ENCODE peak calls at places on chromosome 14, in six cellular contexts. C is mesenchymal stem cell, A is IMR-90, Y is trophoblast cell, K is H1, O is neuronal stem cell. R is an unnamed sample.

GRCh38 chr14:61337893-61338292 is 16.5 kb downstream of the PRKCH start:
- DNase-seq in C (no peak), A (no peak), Y (no peak), K (no peak), O (no peak), R (no peak)

GRCh38 chr14:24172871-24173281 is 996 bp downstream of the REC8 start:
- DNase-seq in C (no peak), A (no peak), Y (no peak), K (no peak), O (no peak), R (no peak)

GRCh38 chr14:58282925-58283593 is 15.3 kb upstream of the ARID4A start:
- DNase-seq in C (no peak), A (no peak), Y (no peak), K (no peak), O (no peak), R (no peak)

GRCh38 chr14:72500234-72500838 is 393.6 kb downstream of the DPF3 start:
- DNase-seq in C (no peak), A (no peak), Y (no peak), K (no peak), O (no peak), R (no peak)

GRCh38 chr14:87994974-87995373 is 2.0 kb upstream of the GALC start:
- DNase-seq in C (peak), A (no peak), Y (no peak), K (no peak), O (no peak), R (no peak)

GRCh38 chr14:104799657-104800599 is 973 bp upstream of the ZBTB42 start:
- DNase-seq in C (peak), A (peak), Y (peak), K (peak), O (no peak), R (peak)

GRCh38 chr14:70448633-70449032 is 3.3 kb upstream of the ADAM21 start:
- DNase-seq in C (peak), A (peak), Y (peak), K (no peak), O (no peak), R (no peak)

GRCh38 chr14:100578552-100578951 is 8.7 kb downstream of the BEGAIN start:
- DNase-seq in C (peak), A (peak), Y (no peak), K (no peak), O (no peak), R (no peak)

GRCh38 chr14:51828017-51828797 is 32.2 kb upstream of the GNG2 start:
- DNase-seq in C (peak), A (peak), Y (peak), K (no peak), O (no peak), R (no peak)

GRCh38 chr14:81434230-81434629 is 34.1 kb upstream of the STON2 start:
- DNase-seq in C (no peak), A (no peak), Y (no peak), K (no peak), O (no peak), R (no peak)

GRCh38 chr14:51691176-51691575 is 39.5 kb downstream of the FRMD6 start:
- DNase-seq in C (no peak), A (peak), Y (no peak), K (no peak), O (no peak), R (no peak)

GRCh38 chr14:73961192-73961591 is 11.1 kb downstream of the COQ6 start:
- DNase-seq in C (no peak), A (no peak), Y (no peak), K (no peak), O (no peak), R (no peak)

GRCh38 chr14:98945611-98946570 is 326.1 kb downstream of the BCL11B start:
- DNase-seq in C (no peak), A (no peak), Y (no peak), K (no peak), O (no peak), R (no peak)

GRCh38 chr14:24132061-24132685 is 1.7 kb downstream of the FITM1 start:
- DNase-seq in C (no peak), A (no peak), Y (no peak), K (no peak), O (no peak), R (no peak)

GRCh38 chr14:31926123-31926522 is 151.0 kb upstream of the ARHGAP5 start:
- DNase-seq in C (peak), A (peak), Y (peak), K (no peak), O (no peak), R (no peak)

GRCh38 chr14:37093364-37093763 is 79.0 kb downstream of the SLC25A21 start:
- DNase-seq in C (no peak), A (no peak), Y (no peak), K (no peak), O (no peak), R (no peak)

GRCh38 chr14:83478741-83479140 is 1945.1 kb upstream of the SEL1L start:
- DNase-seq in C (no peak), A (peak), Y (peak), K (no peak), O (no peak), R (no peak)

GRCh38 chr14:98931911-98932310 is 340.1 kb downstream of the BCL11B start:
- DNase-seq in C (no peak), A (no peak), Y (no peak), K (no peak), O (no peak), R (no peak)

GRCh38 chr14:29821665-29822429 is 105.8 kb downstream of the PRKD1 start:
- DNase-seq in C (peak), A (no peak), Y (no peak), K (no peak), O (no peak), R (no peak)

GRCh38 chr14:65926935-65927700 is 514.6 kb downstream of the FUT8 start:
- DNase-seq in C (no peak), A (no peak), Y (no peak), K (no peak), O (no peak), R (no peak)

GRCh38 chr14:95523051-95523817 is 6.8 kb upstream of the SYNE3 start:
- DNase-seq in C (peak), A (peak), Y (peak), K (no peak), O (no peak), R (no peak)

GRCh38 chr14:59318908-59319307 is 130.4 kb downstream of the DAAM1 start:
- DNase-seq in C (no peak), A (no peak), Y (no peak), K (no peak), O (no peak), R (no peak)

GRCh38 chr14:101225116-101225728 is 321.7 kb upstream of the RTL1 start:
- DNase-seq in C (no peak), A (no peak), Y (no peak), K (no peak), O (no peak), R (peak)

GRCh38 chr14:61618448-61618847 is 76.9 kb upstream of the HIF1A start:
- DNase-seq in C (no peak), A (no peak), Y (no peak), K (no peak), O (no peak), R (no peak)

GRCh38 chr14:103220134-103220981 is 97.1 kb downstream of the TNFAIP2 start:
- DNase-seq in C (no peak), A (no peak), Y (peak), K (no peak), O (no peak), R (peak)

GRCh38 chr14:102848830-102849521 is 71.7 kb downstream of the TRAF3 start:
- DNase-seq in C (no peak), A (no peak), Y (no peak), K (no peak), O (no peak), R (no peak)

GRCh38 chr14:63659726-63660125 is 18.1 kb upstream of the WDR89 start:
- DNase-seq in C (no peak), A (peak), Y (no peak), K (no peak), O (no peak), R (no peak)

GRCh38 chr14:94164685-94165431 is 9.3 kb upstream of the PPP4R4 start:
- DNase-seq in C (no peak), A (no peak), Y (no peak), K (no peak), O (no peak), R (peak)

GRCh38 chr14:55706893-55707292 is 126.9 kb downstream of the KTN1 start:
- DNase-seq in C (no peak), A (peak), Y (peak), K (no peak), O (no peak), R (no peak)

GRCh38 chr14:50397461-50398196 is 948 bp upstream of the CDKL1 start:
- DNase-seq in C (no peak), A (no peak), Y (peak), K (no peak), O (no peak), R (no peak)

GRCh38 chr14:54322668-54323380 is 74.0 kb upstream of the CDKN3 start:
- DNase-seq in C (no peak), A (no peak), Y (no peak), K (no peak), O (no peak), R (no peak)
- H3K14ac ChIP-seq in C (no peak), A (no peak), Y (no peak), K (no peak), O (no peak), R (no peak)

DNA sequence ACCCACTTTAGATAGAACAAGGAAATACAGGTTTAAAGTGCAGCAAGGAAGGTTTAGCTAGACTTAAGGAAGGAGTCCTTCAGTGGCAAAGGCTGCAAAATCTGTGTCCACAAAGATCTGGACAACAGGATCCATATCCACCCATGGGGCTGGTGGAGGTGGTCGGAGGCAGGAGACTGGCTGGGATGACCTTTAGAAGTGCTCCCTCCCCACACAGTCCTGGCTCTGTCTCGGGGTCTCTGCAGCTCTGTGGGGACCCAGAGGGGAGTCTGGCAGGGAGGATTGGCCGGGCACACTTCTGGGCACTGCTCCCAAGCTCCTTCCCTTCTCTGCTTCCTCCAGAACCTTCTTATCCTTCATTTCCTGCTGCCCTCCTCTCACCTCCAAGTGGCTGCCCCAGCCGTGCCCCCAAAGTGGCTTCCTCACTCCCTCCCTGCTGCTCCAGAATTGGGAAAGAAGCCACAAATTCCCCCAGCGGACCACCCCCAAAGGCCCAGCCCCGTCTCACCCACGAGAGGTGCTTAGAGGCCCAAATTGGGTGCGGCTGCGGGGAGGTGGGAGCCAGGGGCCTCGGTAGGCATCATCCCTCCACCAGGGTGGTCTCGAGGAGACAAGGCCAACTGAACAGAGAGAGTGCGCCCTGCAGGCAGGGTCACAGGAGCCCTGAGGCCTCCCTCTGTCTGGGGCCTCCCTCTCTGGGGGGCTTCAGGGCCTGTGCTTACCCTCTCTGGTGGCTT is 21.9 kb upstream of the PGF start:
- DNase-seq in C (no peak), A (no peak), Y (no peak), K (no peak), O (no peak), R (peak)
- H3K4ac ChIP-seq in C (no peak), A (no peak), Y (no peak), K (no peak), O (no peak), R (no peak)

DNA sequence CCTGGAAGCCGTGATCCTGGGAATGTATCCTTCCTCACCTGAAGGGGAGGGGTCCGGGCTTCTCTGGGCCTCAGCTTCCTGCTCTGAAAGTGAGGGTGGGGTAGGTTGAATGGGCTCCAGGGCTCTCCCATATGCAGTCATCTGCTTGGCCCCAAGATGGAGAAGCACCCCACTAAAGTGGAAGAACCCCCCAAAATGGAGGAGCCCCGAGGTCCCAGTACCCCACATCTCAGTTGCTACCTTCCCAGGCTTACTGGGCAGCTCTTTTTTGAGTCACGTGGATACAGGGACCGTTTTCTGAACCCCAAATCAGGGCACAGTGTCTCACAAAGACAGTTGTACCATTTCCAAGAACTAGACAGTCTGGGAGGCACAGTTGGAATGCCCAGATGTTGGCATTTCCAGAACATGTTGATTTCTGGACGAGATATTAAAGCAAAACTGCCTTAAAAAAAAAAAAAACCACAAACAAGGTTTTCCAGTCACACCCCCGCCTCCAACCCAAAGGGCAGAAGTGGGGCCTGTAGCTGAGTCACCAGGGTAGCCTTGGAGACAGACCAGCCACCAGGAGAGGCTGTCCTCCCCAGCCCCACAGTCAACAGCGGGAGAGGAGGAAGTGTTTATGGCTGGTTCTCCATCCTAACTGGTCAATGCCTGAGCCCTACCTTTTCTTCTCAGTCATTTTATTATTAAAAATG is 12.1 kb downstream of the VASH1 start:
- DNase-seq in C (peak), A (peak), Y (peak), K (no peak), O (no peak), R (peak)
- H3K14ac ChIP-seq in C (no peak), A (peak), Y (peak), K (no peak), O (no peak), R (no peak)

GRCh38 chr14:36052681-36053080 is 123.8 kb downstream of the PTCSC3 start:
- DNase-seq in C (no peak), A (no peak), Y (no peak), K (no peak), O (no peak), R (no peak)
- H3K4ac ChIP-seq in C (no peak), A (no peak), Y (no peak), K (no peak), O (no peak), R (no peak)

DNA sequence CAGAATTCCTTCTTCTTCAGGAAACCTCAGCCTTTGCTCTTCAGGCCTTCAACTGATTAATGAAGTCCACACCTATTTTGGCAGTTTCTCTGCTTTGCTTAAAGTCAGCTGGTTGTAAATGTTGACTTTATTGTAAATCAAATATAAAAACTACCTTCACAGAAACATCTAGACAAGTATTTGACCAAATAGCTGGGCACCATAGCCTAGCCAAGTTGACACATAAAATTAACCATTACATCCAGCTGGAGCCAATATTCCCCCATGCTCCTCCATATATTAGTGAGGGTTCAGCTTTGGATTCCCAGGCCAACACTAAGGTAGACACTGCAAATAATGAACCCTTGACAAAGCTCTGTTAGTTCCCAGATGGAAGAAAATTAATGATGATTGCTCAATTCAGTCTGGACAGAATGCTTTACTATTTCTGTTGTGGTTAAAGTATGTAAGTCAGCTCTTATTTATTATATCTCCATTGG is 125.5 kb downstream of the ZFP36L1 start:
- DNase-seq in C (peak), A (peak), Y (no peak), K (no peak), O (no peak), R (no peak)
- H3K14ac ChIP-seq in C (no peak), A (no peak), Y (no peak), K (no peak), O (no peak), R (no peak)

DNA sequence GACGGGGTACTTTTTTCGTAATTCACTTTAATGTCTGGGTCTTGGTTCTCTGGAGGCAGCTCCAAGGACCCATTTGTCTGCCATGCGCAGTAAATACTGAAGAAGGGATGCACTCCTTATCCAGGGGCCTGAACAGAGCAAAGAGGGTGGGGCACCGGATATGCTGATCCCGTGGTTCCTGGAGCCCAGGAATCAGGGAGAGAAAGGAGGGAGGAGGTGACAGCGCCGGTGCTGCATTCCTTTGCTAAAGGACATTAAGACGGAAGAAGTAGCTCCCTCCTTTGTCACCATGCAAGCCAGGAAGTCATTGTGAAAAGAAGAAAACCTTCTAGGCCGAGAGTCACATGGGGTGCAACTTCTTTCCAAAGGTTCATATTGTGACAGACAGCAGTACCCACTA is 1057.7 kb downstream of the VRK1 start:
- DNase-seq in C (no peak), A (no peak), Y (no peak), K (no peak), O (no peak), R (peak)
- H3K4ac ChIP-seq in C (no peak), A (no peak), Y (no peak), K (no peak), O (no peak), R (no peak)

R was measured in H9.